ENCODE peak calls at places on chromosomes 16 and 17, in eight cellular contexts. One of them, this sample, is unnamed. For H3K9me3, the result is how much of the 10 kb centered on the place peaks cover.

GRCh38 chr16:69132424-69133252 is at the start of the genes CHTF8 and UTP4:
- DNase-seq in IMR-90: peak
- DNase-seq in tibial nerve: peak
- DNase-seq in spleen: peak
- DNase-seq in Peyer's patch: peak
- DNase-seq in heart left ventricle: peak
- DNase-seq in GM12878: no peak
- DNase-seq in esophagus squamous epithelium: peak
- DNase-seq in this sample: peak

GRCh38 chr17:78734841-78735641 is 47.0 kb downstream of the CYTH1 start:
- DNase-seq in tibial nerve: no peak
- DNase-seq in spleen: peak
- DNase-seq in GM12878: no peak
- DNase-seq in esophagus squamous epithelium: no peak
- DNase-seq in IMR-90: no peak
- DNase-seq in heart left ventricle: no peak
- DNase-seq in Peyer's patch: no peak
- DNase-seq in this sample: no peak

GRCh38 chr17:38428150-38428642 is at the start of gene ARHGAP23:
- DNase-seq in GM12878: no peak
- DNase-seq in spleen: peak
- DNase-seq in Peyer's patch: peak
- DNase-seq in heart left ventricle: peak
- DNase-seq in esophagus squamous epithelium: no peak
- DNase-seq in tibial nerve: no peak
- DNase-seq in IMR-90: peak
- DNase-seq in this sample: peak

GRCh38 chr16:80197790-80198201 is 343.0 kb upstream of the DYNLRB2 start:
- DNase-seq in esophagus squamous epithelium: no peak
- DNase-seq in IMR-90: peak
- DNase-seq in tibial nerve: no peak
- DNase-seq in GM12878: no peak
- DNase-seq in spleen: no peak
- DNase-seq in heart left ventricle: no peak
- DNase-seq in Peyer's patch: no peak
- DNase-seq in this sample: no peak

GRCh38 chr17:7004398-7005253 is 7.8 kb upstream of the RNASEK start:
- DNase-seq in IMR-90: peak
- DNase-seq in GM12878: peak
- DNase-seq in heart left ventricle: no peak
- DNase-seq in spleen: peak
- DNase-seq in Peyer's patch: no peak
- DNase-seq in esophagus squamous epithelium: no peak
- DNase-seq in tibial nerve: peak
- DNase-seq in this sample: no peak

GRCh38 chr16:87002717-87003413 is 314.3 kb downstream of the C16orf95 start:
- DNase-seq in Peyer's patch: no peak
- DNase-seq in heart left ventricle: no peak
- DNase-seq in spleen: no peak
- DNase-seq in IMR-90: peak
- DNase-seq in esophagus squamous epithelium: no peak
- DNase-seq in tibial nerve: peak
- DNase-seq in GM12878: no peak
- DNase-seq in this sample: no peak

GRCh38 chr17:40699880-40700279 is 3.7 kb downstream of the KRT24 start:
- DNase-seq in esophagus squamous epithelium: no peak
- DNase-seq in spleen: no peak
- DNase-seq in Peyer's patch: no peak
- DNase-seq in IMR-90: no peak
- DNase-seq in GM12878: no peak
- DNase-seq in heart left ventricle: no peak
- DNase-seq in tibial nerve: peak
- DNase-seq in this sample: peak

GRCh38 chr17:10318540-10318939 is 54.3 kb downstream of the MYH13 start:
- DNase-seq in Peyer's patch: no peak
- DNase-seq in IMR-90: no peak
- DNase-seq in heart left ventricle: no peak
- DNase-seq in tibial nerve: no peak
- DNase-seq in esophagus squamous epithelium: no peak
- DNase-seq in spleen: no peak
- DNase-seq in GM12878: no peak
- DNase-seq in this sample: no peak

GRCh38 chr17:1658100-1658499 is 8.4 kb upstream of the RILP start:
- DNase-seq in IMR-90: no peak
- DNase-seq in Peyer's patch: no peak
- DNase-seq in spleen: no peak
- DNase-seq in esophagus squamous epithelium: no peak
- DNase-seq in heart left ventricle: no peak
- DNase-seq in tibial nerve: no peak
- DNase-seq in GM12878: no peak
- DNase-seq in this sample: no peak

GRCh38 chr16:3305109-3306068 is at the start of the genes TIGD7 and ZNF75A:
- DNase-seq in esophagus squamous epithelium: peak
- DNase-seq in GM12878: peak
- DNase-seq in tibial nerve: peak
- DNase-seq in Peyer's patch: peak
- DNase-seq in spleen: peak
- DNase-seq in IMR-90: peak
- DNase-seq in heart left ventricle: peak
- DNase-seq in this sample: peak
- H3K9me3 ChIP-seq in esophagus squamous epithelium: half or more
- H3K9me3 ChIP-seq in GM12878: under half
- H3K9me3 ChIP-seq in tibial nerve: under half
- H3K9me3 ChIP-seq in Peyer's patch: under half
- H3K9me3 ChIP-seq in spleen: half or more
- H3K9me3 ChIP-seq in IMR-90: under half
- H3K9me3 ChIP-seq in heart left ventricle: half or more
- H3K9me3 ChIP-seq in this sample: under half

GRCh38 chr16:10558305-10558704 is 22.1 kb downstream of the EMP2 start:
- DNase-seq in GM12878: no peak
- DNase-seq in IMR-90: no peak
- DNase-seq in esophagus squamous epithelium: no peak
- DNase-seq in spleen: no peak
- DNase-seq in Peyer's patch: no peak
- DNase-seq in heart left ventricle: no peak
- DNase-seq in tibial nerve: no peak
- DNase-seq in this sample: no peak

GRCh38 chr16:10561425-10561824 is 19.0 kb downstream of the EMP2 start:
- DNase-seq in GM12878: no peak
- DNase-seq in tibial nerve: no peak
- DNase-seq in heart left ventricle: no peak
- DNase-seq in Peyer's patch: no peak
- DNase-seq in esophagus squamous epithelium: no peak
- DNase-seq in IMR-90: no peak
- DNase-seq in spleen: no peak
- DNase-seq in this sample: no peak

GRCh38 chr16:10562361-10562899 is 18.0 kb downstream of the EMP2 start:
- DNase-seq in Peyer's patch: no peak
- DNase-seq in spleen: no peak
- DNase-seq in IMR-90: no peak
- DNase-seq in GM12878: no peak
- DNase-seq in esophagus squamous epithelium: no peak
- DNase-seq in heart left ventricle: no peak
- DNase-seq in tibial nerve: no peak
- DNase-seq in this sample: no peak

GRCh38 chr16:10558746-10559641 is 21.4 kb downstream of the EMP2 start:
- DNase-seq in spleen: peak
- DNase-seq in heart left ventricle: peak
- DNase-seq in IMR-90: no peak
- DNase-seq in Peyer's patch: no peak
- DNase-seq in tibial nerve: peak
- DNase-seq in GM12878: no peak
- DNase-seq in esophagus squamous epithelium: no peak
- DNase-seq in this sample: peak

GRCh38 chr16:10561001-10561400 is 19.4 kb downstream of the EMP2 start:
- DNase-seq in GM12878: no peak
- DNase-seq in esophagus squamous epithelium: no peak
- DNase-seq in Peyer's patch: no peak
- DNase-seq in IMR-90: no peak
- DNase-seq in spleen: no peak
- DNase-seq in heart left ventricle: no peak
- DNase-seq in tibial nerve: no peak
- DNase-seq in this sample: no peak
- H3K27ac ChIP-seq in GM12878: no peak
- H3K27ac ChIP-seq in esophagus squamous epithelium: peak
- H3K27ac ChIP-seq in Peyer's patch: no peak
- H3K27ac ChIP-seq in IMR-90: no peak
- H3K27ac ChIP-seq in spleen: no peak
- H3K27ac ChIP-seq in heart left ventricle: peak
- H3K27ac ChIP-seq in tibial nerve: peak
- H3K27ac ChIP-seq in this sample: no peak

GRCh38 chr16:528111-529011 is 849 bp downstream of the CAPN15 start:
- DNase-seq in heart left ventricle: no peak
- DNase-seq in spleen: peak
- DNase-seq in Peyer's patch: peak
- DNase-seq in GM12878: no peak
- DNase-seq in IMR-90: peak
- DNase-seq in esophagus squamous epithelium: no peak
- DNase-seq in tibial nerve: no peak
- DNase-seq in this sample: no peak
- TF ChIP-seq POLR2A in heart left ventricle: no peak
- TF ChIP-seq POLR2A in spleen: no peak
- TF ChIP-seq POLR2A in Peyer's patch: peak
- TF ChIP-seq POLR2A in GM12878: no peak
- TF ChIP-seq POLR2A in IMR-90: peak
- TF ChIP-seq POLR2A in esophagus squamous epithelium: peak
- TF ChIP-seq POLR2A in tibial nerve: no peak
- TF ChIP-seq POLR2A in this sample: no peak

GRCh38 chr17:77372444-77373297 is 231.9 kb downstream of the SEC14L1 start:
- DNase-seq in IMR-90: peak
- DNase-seq in spleen: peak
- DNase-seq in heart left ventricle: peak
- DNase-seq in Peyer's patch: peak
- DNase-seq in esophagus squamous epithelium: no peak
- DNase-seq in tibial nerve: peak
- DNase-seq in GM12878: no peak
- DNase-seq in this sample: peak

GRCh38 chr17:77371888-77372443 is 231.2 kb downstream of the SEC14L1 start:
- DNase-seq in tibial nerve: no peak
- DNase-seq in GM12878: no peak
- DNase-seq in esophagus squamous epithelium: no peak
- DNase-seq in Peyer's patch: no peak
- DNase-seq in heart left ventricle: peak
- DNase-seq in spleen: peak
- DNase-seq in IMR-90: no peak
- DNase-seq in this sample: peak

GRCh38 chr17:77374170-77374936 is 233.6 kb downstream of the SEC14L1 start:
- DNase-seq in Peyer's patch: peak
- DNase-seq in GM12878: no peak
- DNase-seq in esophagus squamous epithelium: no peak
- DNase-seq in heart left ventricle: peak
- DNase-seq in tibial nerve: peak
- DNase-seq in IMR-90: peak
- DNase-seq in spleen: peak
- DNase-seq in this sample: peak

GRCh38 chr17:77375108-77375507 is 234.3 kb downstream of the SEC14L1 start:
- DNase-seq in esophagus squamous epithelium: no peak
- DNase-seq in spleen: no peak
- DNase-seq in heart left ventricle: no peak
- DNase-seq in tibial nerve: no peak
- DNase-seq in Peyer's patch: no peak
- DNase-seq in GM12878: no peak
- DNase-seq in IMR-90: no peak
- DNase-seq in this sample: no peak

DNA sequence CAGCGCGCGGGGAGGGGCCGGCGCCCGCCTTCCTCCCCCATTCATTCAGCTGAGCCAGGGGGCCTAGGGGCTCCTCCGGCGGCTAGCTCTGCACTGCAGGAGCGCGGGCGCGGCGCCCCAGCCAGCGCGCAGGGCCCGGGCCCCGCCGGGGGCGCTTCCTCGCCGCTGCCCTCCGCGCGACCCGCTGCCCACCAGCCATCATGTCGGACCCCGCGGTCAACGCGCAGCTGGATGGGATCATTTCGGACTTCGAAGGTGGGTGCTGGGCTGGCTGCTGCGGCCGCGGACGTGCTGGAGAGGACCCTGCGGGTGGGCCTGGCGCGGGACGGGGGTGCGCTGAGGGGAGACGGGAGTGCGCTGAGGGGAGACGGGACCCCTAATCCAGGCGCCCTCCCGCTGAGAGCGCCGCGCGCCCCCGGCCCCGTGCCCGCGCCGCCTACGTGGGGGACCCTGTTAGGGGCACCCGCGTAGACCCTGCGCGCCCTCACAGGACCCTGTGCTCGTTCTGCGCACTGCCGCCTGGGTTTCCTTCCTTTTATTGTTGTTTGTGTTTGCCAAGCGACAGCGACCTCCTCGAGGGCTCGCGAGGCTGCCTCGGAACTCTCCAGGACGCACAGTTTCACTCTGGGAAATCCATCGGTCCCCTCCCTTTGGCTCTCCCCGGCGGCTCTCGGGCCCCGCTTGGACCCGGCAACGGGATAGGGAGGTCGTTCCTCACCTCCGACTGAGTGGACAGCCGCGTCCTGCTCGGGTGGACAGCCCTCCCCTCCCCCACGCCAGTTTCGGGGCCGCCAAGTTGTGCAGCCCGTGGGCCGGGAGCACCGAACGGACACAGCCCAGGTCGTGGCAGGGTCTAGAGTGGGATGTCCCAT is 232.8 kb downstream of the SEC14L1 start:
- DNase-seq in Peyer's patch: peak
- DNase-seq in tibial nerve: peak
- DNase-seq in heart left ventricle: peak
- DNase-seq in GM12878: no peak
- DNase-seq in spleen: peak
- DNase-seq in esophagus squamous epithelium: no peak
- DNase-seq in IMR-90: no peak
- DNase-seq in this sample: peak
- H3K9me3 ChIP-seq in Peyer's patch: under half
- H3K9me3 ChIP-seq in tibial nerve: under half
- H3K9me3 ChIP-seq in heart left ventricle: under half
- H3K9me3 ChIP-seq in GM12878: under half
- H3K9me3 ChIP-seq in spleen: under half
- H3K9me3 ChIP-seq in esophagus squamous epithelium: under half
- H3K9me3 ChIP-seq in IMR-90: under half
- H3K9me3 ChIP-seq in this sample: under half

DNA sequence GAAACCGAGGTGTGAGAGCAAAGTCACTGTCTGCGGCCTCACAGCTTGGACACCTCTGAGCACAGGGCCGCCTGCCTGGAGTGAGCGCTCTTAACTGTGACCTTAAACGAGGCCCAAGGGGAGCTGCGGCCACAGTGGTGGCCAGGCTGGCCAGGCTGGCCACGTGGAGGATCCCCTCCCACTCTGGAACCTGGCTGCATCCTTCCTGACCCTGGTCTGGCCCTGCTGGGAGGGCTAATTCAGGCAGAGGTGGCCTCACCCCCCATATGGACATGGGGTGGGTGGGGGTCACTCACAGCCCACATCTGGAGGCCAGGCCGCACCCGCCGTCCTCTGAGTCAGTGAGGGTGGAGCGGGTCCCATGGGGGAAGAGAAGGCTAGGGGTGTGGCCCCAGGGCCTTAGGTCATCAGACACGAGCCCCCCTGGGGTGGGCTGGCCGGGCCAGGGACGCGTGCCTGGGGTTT is 6.6 kb downstream of the VASN start:
- DNase-seq in spleen: no peak
- DNase-seq in tibial nerve: no peak
- DNase-seq in GM12878: no peak
- DNase-seq in heart left ventricle: peak
- DNase-seq in IMR-90: no peak
- DNase-seq in Peyer's patch: no peak
- DNase-seq in esophagus squamous epithelium: no peak
- DNase-seq in this sample: no peak
- H3K27ac ChIP-seq in spleen: peak
- H3K27ac ChIP-seq in tibial nerve: peak
- H3K27ac ChIP-seq in GM12878: no peak
- H3K27ac ChIP-seq in heart left ventricle: peak
- H3K27ac ChIP-seq in IMR-90: no peak
- H3K27ac ChIP-seq in Peyer's patch: no peak
- H3K27ac ChIP-seq in esophagus squamous epithelium: peak
- H3K27ac ChIP-seq in this sample: peak

GRCh38 chr16:3123986-3124886 is 10.6 kb upstream of the ZNF213 start:
- DNase-seq in heart left ventricle: peak
- DNase-seq in IMR-90: peak
- DNase-seq in Peyer's patch: peak
- DNase-seq in spleen: peak
- DNase-seq in GM12878: peak
- DNase-seq in tibial nerve: peak
- DNase-seq in esophagus squamous epithelium: peak
- DNase-seq in this sample: peak
- TF ChIP-seq POLR2A in heart left ventricle: no peak
- TF ChIP-seq POLR2A in IMR-90: no peak
- TF ChIP-seq POLR2A in Peyer's patch: peak
- TF ChIP-seq POLR2A in spleen: peak
- TF ChIP-seq POLR2A in GM12878: peak
- TF ChIP-seq POLR2A in tibial nerve: peak
- TF ChIP-seq POLR2A in esophagus squamous epithelium: peak
- TF ChIP-seq POLR2A in this sample: no peak

This sample was measured in uterus.